ENCODE peak calls at places on chromosomes 11 and 22, in ten cellular contexts. H, M, Z, L, T, Y, N, D, G and J are unnamed samples.

GRCh38 chr11:70456921-70457532 is 58.7 kb downstream of the CTTN start:
- DNase-seq in Z (peak), H (no peak), N (peak), M (no peak), D (no peak), Y (no peak), G (no peak), T (no peak), L (no peak), J (peak)

GRCh38 chr11:22521226-22521625 is 104.4 kb downstream of the FANCF start:
- DNase-seq in M (no peak), T (peak), H (no peak), L (no peak), N (peak), G (no peak), Y (no peak), D (no peak), Z (no peak), J (peak)

GRCh38 chr22:32204856-32205722 is at the start of gene RFPL2:
- DNase-seq in L (no peak), G (no peak), H (peak), D (no peak), Y (no peak), N (no peak), Z (peak), T (peak), M (no peak), J (peak)

GRCh38 chr11:119592642-119593041 is 136.4 kb downstream of the NECTIN1 start:
- DNase-seq in Y (no peak), Z (no peak), T (no peak), H (no peak), G (peak), D (peak), L (no peak), N (no peak), M (peak), J (no peak)

GRCh38 chr11:61958590-61958989 is 8.4 kb downstream of the BEST1 start:
- DNase-seq in D (no peak), G (no peak), T (no peak), H (no peak), Z (no peak), Y (no peak), L (no peak), M (no peak), N (no peak), J (no peak)

GRCh38 chr11:105673089-105673488 is 63.2 kb downstream of the GRIA4 start:
- DNase-seq in M (no peak), L (peak), H (peak), N (peak), D (peak), Z (peak), G (no peak), Y (no peak), T (peak), J (peak)

GRCh38 chr11:85823816-85824215 is 12.9 kb upstream of the SYTL2 start:
- DNase-seq in Y (no peak), H (no peak), T (no peak), Z (no peak), D (peak), G (no peak), M (no peak), L (no peak), N (no peak), J (no peak)

GRCh38 chr11:100004541-100004940 is 682.5 kb upstream of the ARHGAP42 start:
- DNase-seq in G (no peak), Y (no peak), T (peak), H (no peak), D (no peak), M (no peak), N (no peak), L (no peak), Z (peak), J (peak)

GRCh38 chr11:121775276-121775675 is 322.5 kb upstream of the SORL1-AS1 start:
- DNase-seq in M (no peak), T (no peak), H (no peak), G (no peak), N (no peak), L (no peak), D (no peak), Z (no peak), Y (no peak), J (no peak)

GRCh38 chr11:60880635-60881282 is 13.4 kb downstream of the ZP1 start:
- DNase-seq in Z (no peak), Y (peak), N (no peak), D (no peak), L (no peak), M (no peak), H (peak), T (no peak), G (no peak), J (no peak)

GRCh38 chr22:49372530-49373288 is 455.0 kb downstream of the BRD1 start:
- DNase-seq in Y (peak), N (no peak), M (no peak), Z (no peak), D (no peak), G (no peak), L (no peak), T (no peak), H (no peak), J (no peak)

GRCh38 chr22:26453812-26454500 is 24.9 kb downstream of the ASPHD2 start:
- DNase-seq in M (no peak), Z (no peak), T (no peak), H (no peak), L (no peak), Y (no peak), N (no peak), G (no peak), D (no peak), J (no peak)

GRCh38 chr11:40842750-40843339 is 616.6 kb downstream of the LRRC4C start:
- DNase-seq in Y (no peak), L (no peak), G (no peak), T (no peak), D (no peak), H (no peak), Z (no peak), N (no peak), M (no peak), J (no peak)
- H3K4me3 ChIP-seq in Y (no peak), L (no peak), G (no peak), T (no peak), D (no peak), H (no peak), Z (no peak), N (no peak), M (no peak), J (no peak)

DNA sequence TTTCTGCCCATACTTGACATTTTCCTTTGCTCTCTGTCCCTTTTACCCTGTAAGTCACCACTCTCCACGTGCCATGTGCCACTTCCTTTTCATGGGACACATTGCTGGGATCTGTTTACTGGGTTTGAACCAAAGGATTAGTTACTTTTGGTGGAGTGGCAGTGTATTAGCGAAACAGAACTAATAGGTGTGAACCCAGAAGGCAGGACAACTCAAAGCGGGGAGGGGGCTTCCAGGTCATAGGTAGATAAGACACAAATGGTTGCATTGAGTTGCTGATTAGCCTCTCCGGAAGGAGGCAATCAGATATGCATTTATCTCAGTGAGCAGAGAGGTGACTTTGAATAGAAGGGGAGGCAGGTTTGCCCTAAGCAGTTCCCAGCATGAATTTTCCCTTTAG is 874 bp upstream of the ZNF202 start:
- DNase-seq in T (no peak), H (no peak), D (no peak), G (no peak), N (no peak), M (no peak), Z (no peak), L (no peak), Y (no peak), J (no peak)
- TF ChIP-seq CTCF in T (no peak), H (no peak), D (no peak), G (no peak), N (no peak), M (no peak), Z (no peak), L (no peak), Y (no peak), J (no peak)

DNA sequence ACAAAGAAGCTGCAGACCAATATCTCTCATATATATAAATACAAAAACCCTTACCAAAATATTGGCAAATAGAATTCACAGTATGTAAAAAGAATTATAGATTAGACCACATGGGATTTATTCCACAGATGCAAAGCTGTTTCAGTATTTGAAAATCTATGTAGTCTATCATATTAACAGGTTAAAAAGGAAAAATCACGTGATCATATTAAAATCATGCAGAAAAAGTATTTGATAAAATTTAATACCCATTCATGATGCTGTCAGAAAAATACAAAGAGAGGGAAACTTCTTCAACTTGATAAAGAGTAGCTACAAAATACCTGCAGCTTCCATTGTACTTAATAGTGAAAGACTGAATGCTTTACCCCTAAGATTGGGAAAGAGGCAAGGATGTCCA is 67.2 kb upstream of the CD44 start:
- DNase-seq in Y (no peak), D (no peak), Z (no peak), L (no peak), T (no peak), G (no peak), N (no peak), H (no peak), M (no peak), J (no peak)
- H3K4me3 ChIP-seq in Y (no peak), D (no peak), Z (no peak), L (no peak), T (no peak), G (no peak), N (no peak), H (no peak), M (no peak), J (no peak)

DNA sequence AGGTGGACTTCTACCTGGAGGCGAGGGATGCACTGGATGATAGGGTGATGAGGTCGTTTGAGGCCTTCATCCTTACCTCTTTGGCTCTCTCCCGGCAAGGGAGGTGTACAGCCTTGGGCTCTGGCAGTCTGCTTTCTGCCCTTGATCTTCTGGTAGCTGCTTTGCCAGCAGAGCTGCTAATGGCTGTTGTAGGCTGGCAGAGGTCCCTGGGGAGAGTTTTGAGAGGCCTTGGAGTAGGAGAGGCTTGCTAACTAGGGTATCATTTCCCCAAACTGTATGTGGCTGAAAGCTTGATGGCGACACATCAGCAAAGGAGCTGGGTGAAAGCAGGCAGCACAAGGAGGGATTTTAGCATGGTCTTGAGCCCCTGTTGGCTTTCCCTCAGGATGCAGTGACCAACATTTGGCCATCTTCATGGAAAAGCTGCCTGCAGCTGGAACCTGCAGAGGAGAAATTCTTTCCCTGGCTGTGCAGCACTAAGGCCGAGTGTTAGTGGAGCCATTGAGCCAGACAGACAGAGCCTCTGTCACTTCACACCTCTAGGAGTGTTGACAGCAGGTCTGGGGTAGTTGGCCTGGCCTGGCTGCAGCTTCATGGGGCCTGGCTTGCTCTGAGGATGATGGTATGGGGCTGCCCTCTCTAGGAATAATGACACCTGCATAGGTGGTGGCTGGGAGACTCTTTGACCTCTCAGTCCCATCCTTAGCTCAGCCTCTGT is 3.5 kb upstream of the AMPD3 start:
- DNase-seq in G (no peak), H (no peak), Y (peak), M (no peak), D (no peak), Z (no peak), N (no peak), T (no peak), L (no peak), J (no peak)
- TF ChIP-seq CTCF in G (no peak), H (no peak), Y (no peak), M (no peak), D (no peak), Z (no peak), N (no peak), T (no peak), L (no peak), J (no peak)

GRCh38 chr11:10728779-10729472 is 22.1 kb upstream of the CTR9 start:
- DNase-seq in T (no peak), D (no peak), Y (no peak), M (no peak), H (no peak), N (no peak), Z (peak), G (no peak), L (no peak), J (no peak)
- H3K4me3 ChIP-seq in T (no peak), D (no peak), Y (no peak), M (no peak), H (no peak), N (no peak), Z (peak), G (no peak), L (no peak), J (no peak)

DNA sequence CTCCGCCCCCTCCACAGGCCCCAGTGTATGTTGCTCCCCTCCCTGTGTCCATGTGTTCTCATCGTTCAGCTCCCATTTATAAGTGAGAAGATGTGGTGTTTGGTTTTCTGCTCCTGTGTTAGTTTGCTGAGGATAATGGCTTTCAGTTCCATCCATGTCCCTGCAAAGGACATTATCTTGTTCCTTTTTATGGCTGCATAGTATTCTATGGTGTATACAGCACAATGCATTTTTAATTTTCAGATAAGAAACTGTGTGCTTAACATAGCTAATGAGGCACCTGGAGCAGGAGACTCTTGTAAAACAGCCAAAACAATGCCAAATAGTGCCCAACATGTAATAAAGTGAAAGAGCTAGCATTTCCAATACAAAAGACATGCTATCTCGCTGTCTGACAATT is 21.8 kb downstream of the ALG9 start:
- DNase-seq in Z (no peak), H (no peak), L (no peak), Y (no peak), G (no peak), M (no peak), N (no peak), T (no peak), D (no peak), J (no peak)
- TF ChIP-seq CTCF in Z (no peak), H (no peak), L (no peak), Y (no peak), G (no peak), M (no peak), N (no peak), T (no peak), D (no peak), J (no peak)

DNA sequence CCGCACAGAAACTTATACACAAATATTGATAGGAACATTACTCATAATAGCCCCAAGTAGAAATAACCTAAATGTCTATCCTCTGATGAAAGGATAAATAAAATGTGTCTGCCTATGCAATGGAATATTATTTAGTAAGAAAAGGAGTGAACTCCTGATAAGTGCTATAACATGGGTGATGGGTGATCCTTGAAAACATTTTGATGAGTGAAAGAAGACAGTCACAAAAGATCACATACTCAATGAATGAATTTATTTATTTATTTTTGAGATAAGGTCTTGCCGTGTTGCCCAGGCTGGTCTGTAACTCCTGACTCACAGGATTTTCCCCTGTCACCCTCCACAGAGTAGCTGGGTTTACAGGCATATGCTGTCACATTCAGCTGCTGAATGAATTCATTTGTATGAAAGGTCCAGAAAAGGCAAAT is 17.3 kb downstream of the RNF121 start:
- DNase-seq in H (no peak), Y (no peak), G (no peak), Z (peak), D (no peak), M (no peak), N (peak), T (peak), L (no peak), J (peak)
- H3K4me3 ChIP-seq in H (no peak), Y (no peak), G (no peak), Z (no peak), D (no peak), M (no peak), N (no peak), T (no peak), L (no peak), J (no peak)

GRCh38 chr22:45550416-45550815 is 47.7 kb downstream of the FBLN1 start:
- DNase-seq in G (no peak), Y (no peak), T (no peak), M (no peak), H (no peak), Z (no peak), D (no peak), N (no peak), L (no peak), J (no peak)

GRCh38 chr22:45550891-45551290 is 48.2 kb downstream of the FBLN1 start:
- DNase-seq in G (no peak), D (no peak), T (no peak), L (no peak), Y (no peak), Z (no peak), N (no peak), H (no peak), M (no peak), J (no peak)

GRCh38 chr22:45549739-45550138 is 47.1 kb downstream of the FBLN1 start:
- DNase-seq in M (no peak), D (no peak), Z (no peak), H (no peak), N (no peak), T (peak), Y (no peak), G (no peak), L (no peak), J (no peak)

GRCh38 chr22:45548441-45548840 is 45.8 kb downstream of the FBLN1 start:
- DNase-seq in T (no peak), G (no peak), H (no peak), Z (no peak), Y (no peak), L (no peak), M (no peak), N (no peak), D (no peak), J (no peak)

DNA sequence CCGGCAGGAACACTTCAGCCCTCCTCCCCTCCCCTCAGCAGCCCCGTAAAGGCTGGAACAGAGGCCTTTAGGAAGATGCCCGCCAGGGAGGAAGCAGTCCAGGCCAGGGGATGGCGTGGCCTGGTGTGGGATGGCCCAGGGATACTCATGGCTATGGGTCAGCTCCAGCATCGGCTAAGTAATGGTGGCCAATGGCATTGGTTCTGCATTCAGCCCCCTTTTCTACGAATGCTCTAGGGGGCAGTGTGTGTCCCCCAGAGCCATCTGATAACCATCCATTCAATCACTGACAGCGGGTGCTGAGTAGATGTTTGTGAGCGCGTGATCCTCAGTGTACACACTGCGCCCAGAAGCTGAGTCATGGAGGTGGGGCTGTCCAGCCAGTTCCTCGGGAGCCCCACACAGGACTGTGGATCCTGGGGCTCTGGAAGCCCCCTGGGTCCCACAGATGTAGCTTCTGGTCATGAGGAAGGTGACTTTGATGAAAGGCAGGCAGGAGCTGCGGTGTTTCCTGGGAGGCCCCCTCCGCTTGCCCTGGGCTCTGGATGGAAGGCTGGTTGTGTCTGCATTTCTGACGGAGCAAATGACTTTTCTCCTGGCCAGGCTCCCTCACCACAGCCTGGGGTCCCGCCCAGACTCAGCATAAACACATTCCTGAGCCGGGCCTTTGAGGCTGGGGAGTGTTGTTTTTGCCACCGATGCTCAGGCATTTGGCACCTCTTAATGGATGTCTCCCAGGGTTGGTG is 46.5 kb downstream of the FBLN1 start:
- DNase-seq in Z (peak), Y (no peak), G (peak), D (peak), T (peak), M (peak), L (peak), H (no peak), N (no peak), J (peak)
- TF ChIP-seq CTCF in Z (peak), Y (peak), G (no peak), D (peak), T (peak), M (no peak), L (no peak), H (no peak), N (no peak), J (peak)

GRCh38 chr11:2677127-2677526 is 22.7 kb downstream of the KCNQ1OT1 start:
- DNase-seq in M (no peak), N (no peak), D (no peak), T (no peak), Z (no peak), H (no peak), G (no peak), Y (no peak), L (no peak), J (no peak)

GRCh38 chr11:2678396-2678795 is 21.4 kb downstream of the KCNQ1OT1 start:
- DNase-seq in G (no peak), H (no peak), D (no peak), T (no peak), Y (no peak), N (no peak), L (no peak), Z (peak), M (no peak), J (no peak)

GRCh38 chr11:2681408-2682145 is 18.2 kb downstream of the KCNQ1OT1 start:
- DNase-seq in Z (no peak), H (no peak), T (no peak), G (no peak), Y (peak), N (no peak), L (no peak), M (peak), D (no peak), J (no peak)

GRCh38 chr11:2675540-2675939 is 24.3 kb downstream of the KCNQ1OT1 start:
- DNase-seq in M (no peak), G (no peak), N (no peak), Y (peak), L (no peak), T (no peak), H (no peak), D (no peak), Z (no peak), J (no peak)

GRCh38 chr11:2679011-2679676 is 20.6 kb downstream of the KCNQ1OT1 start:
- DNase-seq in T (no peak), G (no peak), Z (no peak), H (no peak), D (no peak), N (no peak), L (no peak), Y (no peak), M (peak), J (no peak)
- H3K4me3 ChIP-seq in T (no peak), G (no peak), Z (no peak), H (no peak), D (no peak), N (no peak), L (no peak), Y (no peak), M (no peak), J (no peak)